ENCODE peak calls at places on chromosomes 7 and 10, in nine cellular contexts. One of them, this sample, is unnamed.

GRCh38 chr7:157613575-157614322 is 276.9 kb downstream of the DNAJB6 start:
- DNase-seq in progenitor cell of endocrine pancreas: no peak
- DNase-seq in WTC11: no peak
- DNase-seq in thyroid gland: no peak
- DNase-seq in fibroblast of mammary gland: peak
- DNase-seq in IMR-90: no peak
- DNase-seq in coronary artery: no peak
- DNase-seq in H9: peak
- DNase-seq in type B pancreatic cell: no peak
- DNase-seq in this sample: no peak

GRCh38 chr7:77441046-77441445 is 24.9 kb upstream of the GSAP start:
- DNase-seq in fibroblast of mammary gland: peak
- DNase-seq in WTC11: no peak
- DNase-seq in coronary artery: no peak
- DNase-seq in progenitor cell of endocrine pancreas: no peak
- DNase-seq in IMR-90: no peak
- DNase-seq in H9: no peak
- DNase-seq in thyroid gland: no peak
- DNase-seq in type B pancreatic cell: no peak
- DNase-seq in this sample: no peak

GRCh38 chr7:77239471-77239870 is 39.9 kb upstream of the FGL2 start:
- DNase-seq in progenitor cell of endocrine pancreas: no peak
- DNase-seq in IMR-90: no peak
- DNase-seq in thyroid gland: no peak
- DNase-seq in WTC11: no peak
- DNase-seq in H9: no peak
- DNase-seq in type B pancreatic cell: no peak
- DNase-seq in coronary artery: no peak
- DNase-seq in fibroblast of mammary gland: no peak
- DNase-seq in this sample: no peak

GRCh38 chr10:81600185-81600584 is 274.8 kb upstream of the NRG3 start:
- DNase-seq in H9: no peak
- DNase-seq in fibroblast of mammary gland: peak
- DNase-seq in coronary artery: no peak
- DNase-seq in IMR-90: no peak
- DNase-seq in WTC11: no peak
- DNase-seq in type B pancreatic cell: no peak
- DNase-seq in progenitor cell of endocrine pancreas: no peak
- DNase-seq in thyroid gland: no peak
- DNase-seq in this sample: peak

GRCh38 chr7:29637374-29637773 is 73.7 kb downstream of the PRR15 start:
- DNase-seq in thyroid gland: no peak
- DNase-seq in H9: no peak
- DNase-seq in type B pancreatic cell: no peak
- DNase-seq in IMR-90: no peak
- DNase-seq in fibroblast of mammary gland: no peak
- DNase-seq in progenitor cell of endocrine pancreas: no peak
- DNase-seq in WTC11: no peak
- DNase-seq in coronary artery: no peak
- DNase-seq in this sample: no peak

GRCh38 chr10:104318096-104318725 is 20.1 kb downstream of the ITPRIP start:
- DNase-seq in WTC11: no peak
- DNase-seq in progenitor cell of endocrine pancreas: no peak
- DNase-seq in IMR-90: no peak
- DNase-seq in coronary artery: no peak
- DNase-seq in H9: no peak
- DNase-seq in thyroid gland: no peak
- DNase-seq in fibroblast of mammary gland: no peak
- DNase-seq in type B pancreatic cell: no peak
- DNase-seq in this sample: no peak

GRCh38 chr7:48108959-48109847 is 20.1 kb downstream of the UPP1 start:
- DNase-seq in type B pancreatic cell: no peak
- DNase-seq in coronary artery: no peak
- DNase-seq in fibroblast of mammary gland: no peak
- DNase-seq in thyroid gland: no peak
- DNase-seq in WTC11: no peak
- DNase-seq in IMR-90: no peak
- DNase-seq in progenitor cell of endocrine pancreas: no peak
- DNase-seq in H9: no peak
- DNase-seq in this sample: no peak

GRCh38 chr7:128383781-128384180 is 22.3 kb upstream of the PRRT4 start:
- DNase-seq in thyroid gland: no peak
- DNase-seq in IMR-90: no peak
- DNase-seq in fibroblast of mammary gland: no peak
- DNase-seq in WTC11: no peak
- DNase-seq in H9: no peak
- DNase-seq in type B pancreatic cell: no peak
- DNase-seq in coronary artery: no peak
- DNase-seq in progenitor cell of endocrine pancreas: no peak
- DNase-seq in this sample: no peak

GRCh38 chr10:71300555-71301370 is 18.3 kb upstream of the SLC29A3 start:
- DNase-seq in type B pancreatic cell: no peak
- DNase-seq in coronary artery: no peak
- DNase-seq in WTC11: no peak
- DNase-seq in IMR-90: no peak
- DNase-seq in H9: no peak
- DNase-seq in fibroblast of mammary gland: no peak
- DNase-seq in progenitor cell of endocrine pancreas: no peak
- DNase-seq in thyroid gland: no peak
- DNase-seq in this sample: peak

GRCh38 chr10:725786-726185 is 36.3 kb upstream of the DIP2C start:
- DNase-seq in coronary artery: no peak
- DNase-seq in fibroblast of mammary gland: peak
- DNase-seq in progenitor cell of endocrine pancreas: no peak
- DNase-seq in IMR-90: no peak
- DNase-seq in thyroid gland: no peak
- DNase-seq in H9: no peak
- DNase-seq in WTC11: no peak
- DNase-seq in type B pancreatic cell: no peak
- DNase-seq in this sample: no peak

GRCh38 chr7:52143219-52143618 is 826.6 kb upstream of the COBL start:
- DNase-seq in progenitor cell of endocrine pancreas: no peak
- DNase-seq in coronary artery: no peak
- DNase-seq in fibroblast of mammary gland: no peak
- DNase-seq in thyroid gland: no peak
- DNase-seq in H9: no peak
- DNase-seq in WTC11: no peak
- DNase-seq in type B pancreatic cell: no peak
- DNase-seq in IMR-90: no peak
- DNase-seq in this sample: no peak

GRCh38 chr7:47725031-47725780 is 143.3 kb upstream of the TNS3 start:
- DNase-seq in WTC11: no peak
- DNase-seq in progenitor cell of endocrine pancreas: no peak
- DNase-seq in H9: no peak
- DNase-seq in coronary artery: no peak
- DNase-seq in type B pancreatic cell: no peak
- DNase-seq in IMR-90: peak
- DNase-seq in fibroblast of mammary gland: no peak
- DNase-seq in thyroid gland: peak
- DNase-seq in this sample: peak

GRCh38 chr10:77698267-77698932 is 60.8 kb upstream of the KCNMA1 start:
- DNase-seq in type B pancreatic cell: no peak
- DNase-seq in WTC11: no peak
- DNase-seq in progenitor cell of endocrine pancreas: no peak
- DNase-seq in H9: no peak
- DNase-seq in fibroblast of mammary gland: no peak
- DNase-seq in coronary artery: no peak
- DNase-seq in thyroid gland: no peak
- DNase-seq in IMR-90: no peak
- DNase-seq in this sample: no peak

GRCh38 chr10:19014034-19014433 is 34.6 kb upstream of the MALRD1 start:
- DNase-seq in coronary artery: no peak
- DNase-seq in H9: no peak
- DNase-seq in fibroblast of mammary gland: peak
- DNase-seq in IMR-90: peak
- DNase-seq in thyroid gland: no peak
- DNase-seq in type B pancreatic cell: no peak
- DNase-seq in progenitor cell of endocrine pancreas: no peak
- DNase-seq in WTC11: no peak
- DNase-seq in this sample: peak

GRCh38 chr10:119030421-119031250 is 1.1 kb downstream of the NANOS1 start:
- DNase-seq in thyroid gland: peak
- DNase-seq in progenitor cell of endocrine pancreas: peak
- DNase-seq in WTC11: peak
- DNase-seq in IMR-90: peak
- DNase-seq in coronary artery: no peak
- DNase-seq in type B pancreatic cell: peak
- DNase-seq in H9: peak
- DNase-seq in fibroblast of mammary gland: peak
- DNase-seq in this sample: peak

GRCh38 chr7:101677421-101678137 is 48.5 kb upstream of the MYL10 start:
- DNase-seq in fibroblast of mammary gland: peak
- DNase-seq in progenitor cell of endocrine pancreas: no peak
- DNase-seq in type B pancreatic cell: no peak
- DNase-seq in H9: no peak
- DNase-seq in IMR-90: peak
- DNase-seq in coronary artery: no peak
- DNase-seq in WTC11: no peak
- DNase-seq in thyroid gland: no peak
- DNase-seq in this sample: no peak

GRCh38 chr10:8059191-8059936 is 4.9 kb downstream of the GATA3 start:
- DNase-seq in type B pancreatic cell: no peak
- DNase-seq in IMR-90: no peak
- DNase-seq in fibroblast of mammary gland: no peak
- DNase-seq in coronary artery: no peak
- DNase-seq in WTC11: no peak
- DNase-seq in progenitor cell of endocrine pancreas: no peak
- DNase-seq in thyroid gland: no peak
- DNase-seq in H9: peak
- DNase-seq in this sample: no peak

GRCh38 chr7:114062810-114063209 is 144.0 kb upstream of the PPP1R3A start:
- DNase-seq in H9: no peak
- DNase-seq in progenitor cell of endocrine pancreas: no peak
- DNase-seq in thyroid gland: no peak
- DNase-seq in IMR-90: no peak
- DNase-seq in fibroblast of mammary gland: no peak
- DNase-seq in type B pancreatic cell: no peak
- DNase-seq in WTC11: no peak
- DNase-seq in coronary artery: no peak
- DNase-seq in this sample: peak

GRCh38 chr7:28017372-28017771 is 163.2 kb downstream of the JAZF1 start:
- DNase-seq in progenitor cell of endocrine pancreas: no peak
- DNase-seq in WTC11: no peak
- DNase-seq in fibroblast of mammary gland: peak
- DNase-seq in IMR-90: peak
- DNase-seq in coronary artery: no peak
- DNase-seq in H9: no peak
- DNase-seq in thyroid gland: no peak
- DNase-seq in type B pancreatic cell: no peak
- DNase-seq in this sample: no peak

GRCh38 chr7:158495256-158495655 is 92.4 kb downstream of the PTPRN2 start:
- DNase-seq in progenitor cell of endocrine pancreas: no peak
- DNase-seq in fibroblast of mammary gland: no peak
- DNase-seq in type B pancreatic cell: no peak
- DNase-seq in WTC11: no peak
- DNase-seq in IMR-90: no peak
- DNase-seq in thyroid gland: no peak
- DNase-seq in H9: no peak
- DNase-seq in coronary artery: no peak
- DNase-seq in this sample: no peak

GRCh38 chr10:14389981-14390590 is 59.4 kb upstream of the FRMD4A start:
- DNase-seq in progenitor cell of endocrine pancreas: no peak
- DNase-seq in type B pancreatic cell: no peak
- DNase-seq in WTC11: no peak
- DNase-seq in fibroblast of mammary gland: no peak
- DNase-seq in H9: no peak
- DNase-seq in thyroid gland: no peak
- DNase-seq in IMR-90: no peak
- DNase-seq in coronary artery: no peak
- DNase-seq in this sample: no peak

DNA sequence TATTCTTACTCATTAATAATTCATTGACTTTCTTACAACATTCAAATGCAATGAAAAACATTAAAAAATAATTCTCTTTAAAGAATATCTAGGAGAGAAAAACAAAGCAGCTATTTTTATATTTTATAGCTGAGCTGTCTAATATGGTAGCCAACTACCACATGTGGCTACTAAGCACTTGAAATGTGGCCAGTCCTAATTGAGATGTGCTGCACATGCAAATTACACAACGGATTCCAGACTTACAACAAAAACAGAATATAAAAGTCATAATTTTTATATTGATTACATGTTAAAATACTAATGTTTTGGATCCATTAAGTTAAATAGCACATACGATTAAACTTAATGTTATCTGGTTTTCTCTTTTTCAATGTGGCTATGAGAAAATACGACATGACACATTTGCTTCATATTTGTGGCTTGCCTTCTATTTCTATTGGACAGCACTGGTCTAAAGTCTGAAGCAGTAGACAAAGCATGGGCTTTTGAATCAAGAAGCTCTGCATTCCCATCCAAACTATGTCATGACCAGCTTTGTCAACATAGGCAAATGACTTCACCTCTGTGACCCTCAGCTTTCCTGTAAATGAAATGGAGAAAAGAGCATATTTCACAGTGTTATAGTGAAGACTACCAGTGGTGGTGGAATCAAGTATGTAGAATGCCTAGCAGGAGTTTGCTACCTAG is 37.2 kb upstream of the GDF10 start:
- DNase-seq in thyroid gland: no peak
- DNase-seq in progenitor cell of endocrine pancreas: no peak
- DNase-seq in IMR-90: peak
- DNase-seq in coronary artery: no peak
- DNase-seq in type B pancreatic cell: no peak
- DNase-seq in H9: no peak
- DNase-seq in WTC11: no peak
- DNase-seq in fibroblast of mammary gland: no peak
- DNase-seq in this sample: no peak
- TF ChIP-seq CTCF in thyroid gland: no peak
- TF ChIP-seq CTCF in progenitor cell of endocrine pancreas: no peak
- TF ChIP-seq CTCF in IMR-90: no peak
- TF ChIP-seq CTCF in coronary artery: no peak
- TF ChIP-seq CTCF in type B pancreatic cell: no peak
- TF ChIP-seq CTCF in H9: no peak
- TF ChIP-seq CTCF in WTC11: no peak
- TF ChIP-seq CTCF in fibroblast of mammary gland: no peak
- TF ChIP-seq CTCF in this sample: no peak

GRCh38 chr7:118104812-118105441 is 79.0 kb upstream of the LSM8 start:
- DNase-seq in fibroblast of mammary gland: peak
- DNase-seq in IMR-90: peak
- DNase-seq in WTC11: no peak
- DNase-seq in thyroid gland: no peak
- DNase-seq in type B pancreatic cell: no peak
- DNase-seq in coronary artery: no peak
- DNase-seq in progenitor cell of endocrine pancreas: no peak
- DNase-seq in H9: no peak
- DNase-seq in this sample: peak
- TF ChIP-seq CTCF in fibroblast of mammary gland: peak
- TF ChIP-seq CTCF in IMR-90: peak
- TF ChIP-seq CTCF in WTC11: peak
- TF ChIP-seq CTCF in thyroid gland: no peak
- TF ChIP-seq CTCF in type B pancreatic cell: peak
- TF ChIP-seq CTCF in coronary artery: no peak
- TF ChIP-seq CTCF in progenitor cell of endocrine pancreas: peak
- TF ChIP-seq CTCF in H9: peak
- TF ChIP-seq CTCF in this sample: peak

GRCh38 chr10:29535012-29535777 is 99.6 kb downstream of the SVIL start:
- DNase-seq in progenitor cell of endocrine pancreas: peak
- DNase-seq in coronary artery: no peak
- DNase-seq in type B pancreatic cell: no peak
- DNase-seq in H9: peak
- DNase-seq in fibroblast of mammary gland: peak
- DNase-seq in IMR-90: peak
- DNase-seq in thyroid gland: peak
- DNase-seq in WTC11: peak
- DNase-seq in this sample: no peak
- TF ChIP-seq CTCF in progenitor cell of endocrine pancreas: peak
- TF ChIP-seq CTCF in coronary artery: peak
- TF ChIP-seq CTCF in type B pancreatic cell: peak
- TF ChIP-seq CTCF in H9: peak
- TF ChIP-seq CTCF in fibroblast of mammary gland: peak
- TF ChIP-seq CTCF in IMR-90: peak
- TF ChIP-seq CTCF in thyroid gland: no peak
- TF ChIP-seq CTCF in WTC11: peak
- TF ChIP-seq CTCF in this sample: no peak

GRCh38 chr7:73891178-73891885 is 30.4 kb downstream of the TMEM270 start:
- DNase-seq in fibroblast of mammary gland: no peak
- DNase-seq in coronary artery: peak
- DNase-seq in WTC11: no peak
- DNase-seq in IMR-90: peak
- DNase-seq in thyroid gland: no peak
- DNase-seq in type B pancreatic cell: no peak
- DNase-seq in H9: peak
- DNase-seq in progenitor cell of endocrine pancreas: no peak
- DNase-seq in this sample: no peak
- TF ChIP-seq CTCF in fibroblast of mammary gland: peak
- TF ChIP-seq CTCF in coronary artery: no peak
- TF ChIP-seq CTCF in WTC11: no peak
- TF ChIP-seq CTCF in IMR-90: peak
- TF ChIP-seq CTCF in thyroid gland: no peak
- TF ChIP-seq CTCF in type B pancreatic cell: no peak
- TF ChIP-seq CTCF in H9: peak
- TF ChIP-seq CTCF in progenitor cell of endocrine pancreas: peak
- TF ChIP-seq CTCF in this sample: no peak